ENCODE peak calls at places on chromosomes 11 and 22, in nine cellular contexts. P, C, J, U, F, A, V, E and Q are unnamed samples.

GRCh38 chr11:61847914-61848581 is 19.9 kb downstream of the FADS2 start:
- DNase-seq in J (no peak), F (no peak), C (no peak), A (no peak), E (no peak), P (no peak), U (no peak), V (no peak), Q (no peak)

GRCh38 chr22:30290679-30291333 is 1.5 kb upstream of the CASTOR1 start:
- DNase-seq in U (no peak), P (peak), E (peak), J (peak), C (no peak), F (no peak), V (no peak), A (no peak), Q (peak)

GRCh38 chr11:112881461-112881860 is 79.8 kb upstream of the NCAM1 start:
- DNase-seq in J (peak), C (peak), U (no peak), F (no peak), A (peak), E (peak), P (no peak), V (no peak), Q (no peak)

GRCh38 chr11:1874406-1875092 is 17.1 kb downstream of the PRR33 start:
- DNase-seq in F (no peak), E (no peak), V (no peak), P (peak), A (no peak), J (no peak), U (no peak), C (no peak), Q (no peak)

GRCh38 chr11:82405392-82405791 is 328.3 kb downstream of the FAM181B start:
- DNase-seq in P (no peak), C (no peak), V (no peak), E (no peak), J (no peak), U (no peak), F (no peak), A (no peak), Q (no peak)

GRCh38 chr11:86115542-86116385 is 46.9 kb upstream of the PICALM start:
- DNase-seq in A (no peak), J (peak), V (no peak), F (no peak), U (no peak), C (no peak), E (peak), P (no peak), Q (no peak)

GRCh38 chr11:20095189-20095588 is 65.1 kb downstream of the DBX1 start:
- DNase-seq in P (no peak), U (no peak), F (no peak), J (no peak), V (no peak), E (no peak), A (no peak), C (no peak), Q (no peak)

GRCh38 chr11:64340671-64341335 is 799 bp downstream of the CCDC88B start:
- DNase-seq in J (no peak), C (no peak), F (peak), P (peak), E (no peak), A (peak), U (no peak), V (peak), Q (no peak)

GRCh38 chr11:120209750-120210650 is 832 bp upstream of the OAF start:
- DNase-seq in U (no peak), C (no peak), A (no peak), E (peak), P (no peak), F (peak), V (no peak), J (peak), Q (no peak)

GRCh38 chr22:35538801-35539321 is 1.8 kb upstream of the RASD2 start:
- DNase-seq in U (peak), A (peak), J (peak), F (no peak), C (no peak), V (peak), E (peak), P (no peak), Q (peak)

GRCh38 chr11:103805688-103806009 is 230.8 kb upstream of the DDI1 start:
- DNase-seq in F (no peak), V (no peak), E (no peak), P (no peak), C (no peak), A (no peak), J (no peak), U (no peak), Q (no peak)

GRCh38 chr11:122050021-122050710 is 65.8 kb downstream of the BLID start:
- DNase-seq in U (no peak), A (no peak), F (no peak), P (no peak), E (no peak), V (no peak), C (no peak), J (no peak), Q (no peak)

GRCh38 chr11:16739326-16739875 is 954 bp downstream of the C11orf58 start:
- DNase-seq in F (no peak), J (peak), A (no peak), U (no peak), C (no peak), V (no peak), P (no peak), E (peak), Q (peak)

GRCh38 chr22:20648306-20648903 is 125.5 kb upstream of the SERPIND1 start:
- DNase-seq in C (no peak), A (no peak), U (no peak), J (no peak), P (no peak), F (no peak), E (no peak), V (no peak), Q (no peak)

GRCh38 chr22:25420471-25420924 is 144.0 kb upstream of the GRK3 start:
- DNase-seq in P (no peak), A (no peak), J (no peak), E (no peak), V (no peak), C (no peak), U (no peak), F (no peak), Q (no peak)

GRCh38 chr11:14552089-14552488 is 31.9 kb upstream of the PSMA1 start:
- DNase-seq in J (no peak), E (no peak), F (no peak), A (no peak), P (no peak), U (no peak), C (no peak), V (no peak), Q (no peak)

GRCh38 chr22:40408718-40409612 is 38.6 kb downstream of the SGSM3 start:
- DNase-seq in V (no peak), F (no peak), U (no peak), J (no peak), C (no peak), E (no peak), P (no peak), A (no peak), Q (no peak)

GRCh38 chr22:25655536-25655935 is 86.5 kb upstream of the MYO18B start:
- DNase-seq in A (no peak), C (no peak), U (no peak), J (no peak), E (no peak), F (no peak), P (no peak), V (no peak), Q (no peak)

GRCh38 chr22:41830174-41830573 is 2.7 kb upstream of the SREBF2 start:
- DNase-seq in C (no peak), V (no peak), U (no peak), P (no peak), A (peak), E (no peak), F (no peak), J (peak), Q (peak)

GRCh38 chr11:72511393-72512047 is 77.2 kb upstream of the CLPB start:
- DNase-seq in A (no peak), P (no peak), F (no peak), E (no peak), U (no peak), C (no peak), J (peak), V (no peak), Q (peak)

GRCh38 chr11:35419713-35420333 is 465 bp upstream of the SLC1A2 start:
- DNase-seq in F (no peak), A (peak), V (no peak), P (no peak), C (no peak), E (no peak), J (peak), U (no peak), Q (no peak)

GRCh38 chr22:47695176-47695575 is 932.7 kb downstream of the TBC1D22A start:
- DNase-seq in F (no peak), U (no peak), A (no peak), E (no peak), P (no peak), V (no peak), C (no peak), J (no peak), Q (no peak)

GRCh38 chr22:19611590-19611989 is 87.4 kb upstream of the CLDN5 start:
- DNase-seq in C (no peak), J (no peak), V (no peak), F (no peak), E (no peak), U (no peak), P (no peak), A (no peak), Q (no peak)

GRCh38 chr11:9047986-9048522 is 43.3 kb downstream of the SCUBE2 start:
- DNase-seq in P (no peak), A (no peak), U (no peak), C (no peak), E (no peak), V (no peak), F (no peak), J (no peak), Q (no peak)

GRCh38 chr11:111541209-111542061 is 915 bp downstream of the LAYN start:
- DNase-seq in P (peak), C (no peak), V (peak), J (peak), U (no peak), E (peak), F (no peak), A (peak), Q (no peak)

GRCh38 chr22:46134111-46134705 is 16.1 kb upstream of the PPARA start:
- DNase-seq in P (no peak), U (no peak), A (no peak), E (no peak), V (no peak), J (no peak), F (no peak), C (no peak), Q (no peak)

GRCh38 chr11:92663539-92663938 is 305.9 kb upstream of the MTNR1B start:
- DNase-seq in J (peak), U (no peak), V (no peak), E (no peak), F (no peak), P (no peak), A (no peak), C (no peak), Q (no peak)

GRCh38 chr11:17129003-17129402 is 51.5 kb upstream of the RPS13 start:
- DNase-seq in E (peak), F (no peak), A (no peak), V (no peak), U (no peak), C (no peak), P (no peak), J (peak), Q (peak)

GRCh38 chr22:27133951-27134664 is 476.7 kb downstream of the MIAT start:
- DNase-seq in U (no peak), C (no peak), A (no peak), P (no peak), V (peak), E (peak), F (no peak), J (peak), Q (peak)

GRCh38 chr22:35301370-35301874 is 1.7 kb downstream of the TOM1 start:
- DNase-seq in P (peak), A (no peak), V (peak), J (peak), F (no peak), U (no peak), E (peak), C (no peak), Q (peak)

GRCh38 chr11:2539761-2540520 is 95.1 kb downstream of the KCNQ1 start:
- DNase-seq in C (no peak), P (peak), U (no peak), E (no peak), A (no peak), V (no peak), J (no peak), F (no peak), Q (no peak)

GRCh38 chr11:118922745-118923627 is 2.7 kb downstream of the BCL9L start:
- DNase-seq in F (peak), J (no peak), U (no peak), A (no peak), E (peak), C (no peak), P (peak), V (no peak), Q (no peak)

GRCh38 chr11:68008381-68009337 is 1.5 kb upstream of the ALDH3B1 start:
- DNase-seq in U (no peak), A (no peak), C (no peak), F (no peak), P (peak), V (no peak), J (no peak), E (no peak), Q (no peak)

GRCh38 chr22:19961868-19962245 is 20.2 kb upstream of the TXNRD2 start:
- DNase-seq in P (peak), A (no peak), F (no peak), E (no peak), V (no peak), U (no peak), C (no peak), J (no peak), Q (no peak)

GRCh38 chr11:86151188-86152005 is 82.5 kb upstream of the PICALM start:
- DNase-seq in E (no peak), F (no peak), P (no peak), C (no peak), V (no peak), J (peak), A (no peak), U (no peak), Q (no peak)

GRCh38 chr11:12284321-12285050 is 92.9 kb upstream of the PARVA start:
- DNase-seq in V (no peak), P (no peak), A (no peak), C (no peak), E (no peak), U (no peak), F (no peak), J (peak), Q (no peak)

GRCh38 chr11:83573097-83573496 is 286.9 kb upstream of the CCDC90B start:
- DNase-seq in J (peak), V (no peak), U (no peak), E (peak), F (no peak), C (no peak), A (no peak), P (no peak), Q (peak)

GRCh38 chr11:71466358-71466757 is 13.4 kb downstream of the NADSYN1 start:
- DNase-seq in P (peak), E (no peak), J (no peak), A (no peak), C (no peak), F (no peak), V (no peak), U (no peak), Q (no peak)